ENCODE peak calls at places on chromosomes 2 and 18, in seven cellular contexts. U, K, B, T, I, A and S are unnamed samples. For H3K4me1, the result is how much of the 10 kb centered on the place peaks cover.

GRCh38 chr2:156537147-156537546 is 101.0 kb downstream of the GPD2 start:
- DNase-seq in U (no peak), K (no peak), B (no peak), T (peak), I (no peak), A (no peak), S (no peak)

GRCh38 chr2:194539436-194539835 is 1117.6 kb upstream of the SLC39A10 start:
- DNase-seq in U (no peak), K (no peak), B (no peak), T (no peak), I (no peak), A (no peak), S (no peak)

GRCh38 chr2:67625671-67626070 is 228.5 kb downstream of the ETAA1 start:
- DNase-seq in U (no peak), K (no peak), B (no peak), T (peak), I (no peak), A (no peak), S (no peak)

GRCh38 chr2:32688511-32688910 is 60.7 kb downstream of the TTC27 start:
- DNase-seq in U (no peak), K (no peak), B (no peak), T (peak), I (no peak), A (no peak), S (no peak)

GRCh38 chr2:207252979-207253640 is 87.4 kb upstream of the KLF7 start:
- DNase-seq in U (no peak), K (no peak), B (no peak), T (no peak), I (no peak), A (no peak), S (no peak)

GRCh38 chr2:144890828-144891227 is 370.9 kb upstream of the ZEB2 start:
- DNase-seq in U (no peak), K (no peak), B (no peak), T (peak), I (no peak), A (no peak), S (no peak)

GRCh38 chr2:8197101-8197500 is 484.8 kb upstream of the ID2 start:
- DNase-seq in U (no peak), K (no peak), B (no peak), T (peak), I (no peak), A (no peak), S (no peak)

GRCh38 chr2:102166189-102166845 is 20.5 kb upstream of the IL1RL2 start:
- DNase-seq in U (no peak), K (no peak), B (no peak), T (peak), I (no peak), A (peak), S (no peak)

GRCh38 chr2:69309336-69310048 is 77.5 kb downstream of the GFPT1 start:
- DNase-seq in U (no peak), K (peak), B (no peak), T (peak), I (no peak), A (peak), S (no peak)

GRCh38 chr2:60947056-60947455 is 65.7 kb downstream of the REL start:
- DNase-seq in U (no peak), K (no peak), B (no peak), T (no peak), I (no peak), A (no peak), S (no peak)

GRCh38 chr18:10410472-10411300 is 43.7 kb upstream of the APCDD1 start:
- DNase-seq in U (no peak), K (no peak), B (no peak), T (no peak), I (no peak), A (peak), S (no peak)

GRCh38 chr18:61443311-61443710 is 110.1 kb downstream of the CDH20 start:
- DNase-seq in U (no peak), K (no peak), B (no peak), T (no peak), I (no peak), A (no peak), S (no peak)

GRCh38 chr2:129611456-129611855 is 368.0 kb upstream of the RAB6C start:
- DNase-seq in U (no peak), K (no peak), B (no peak), T (no peak), I (no peak), A (no peak), S (no peak)

GRCh38 chr18:24810561-24810960 is 350.1 kb downstream of the HRH4 start:
- DNase-seq in U (no peak), K (no peak), B (no peak), T (no peak), I (no peak), A (no peak), S (no peak)

GRCh38 chr2:43041661-43042360 is 184.6 kb downstream of the ZFP36L2 start:
- DNase-seq in U (peak), K (no peak), B (peak), T (peak), I (peak), A (no peak), S (peak)

GRCh38 chr2:182858671-182859070 is 7.8 kb downstream of the FRZB start:
- DNase-seq in U (no peak), K (no peak), B (no peak), T (no peak), I (no peak), A (no peak), S (no peak)

GRCh38 chr2:50084086-50084843 is 930.0 kb upstream of the FSHR start:
- DNase-seq in U (peak), K (no peak), B (no peak), T (no peak), I (no peak), A (no peak), S (no peak)

GRCh38 chr2:190468814-190469569 is 60.8 kb downstream of the MFSD6 start:
- DNase-seq in U (peak), K (peak), B (no peak), T (peak), I (peak), A (peak), S (no peak)

GRCh38 chr2:40363631-40364030 is 88.3 kb downstream of the SLC8A1 start:
- DNase-seq in U (no peak), K (no peak), B (no peak), T (peak), I (no peak), A (no peak), S (no peak)

GRCh38 chr2:148042219-148042618 is 21.3 kb downstream of the MBD5 start:
- DNase-seq in U (no peak), K (no peak), B (no peak), T (no peak), I (no peak), A (no peak), S (no peak)

GRCh38 chr2:204670756-204671155 is 125.5 kb downstream of the PARD3B start:
- DNase-seq in U (no peak), K (no peak), B (no peak), T (no peak), I (no peak), A (no peak), S (no peak)

GRCh38 chr2:222779145-222779832 is 81.5 kb upstream of the ACSL3 start:
- DNase-seq in U (no peak), K (no peak), B (no peak), T (no peak), I (no peak), A (no peak), S (no peak)

GRCh38 chr18:293557-293956 is 25.7 kb upstream of the THOC1 start:
- DNase-seq in U (no peak), K (no peak), B (no peak), T (peak), I (no peak), A (no peak), S (no peak)

GRCh38 chr2:109376115-109376514 is 237.7 kb downstream of the SEPTIN10 start:
- DNase-seq in U (peak), K (no peak), B (peak), T (no peak), I (no peak), A (no peak), S (peak)

GRCh38 chr2:188978291-188979081 is 4.3 kb downstream of the COL3A1 start:
- DNase-seq in U (no peak), K (no peak), B (no peak), T (peak), I (no peak), A (no peak), S (no peak)

GRCh38 chr2:43303889-43304288 is 77.5 kb upstream of the ZFP36L2 start:
- DNase-seq in U (no peak), K (no peak), B (no peak), T (no peak), I (no peak), A (no peak), S (no peak)

DNA sequence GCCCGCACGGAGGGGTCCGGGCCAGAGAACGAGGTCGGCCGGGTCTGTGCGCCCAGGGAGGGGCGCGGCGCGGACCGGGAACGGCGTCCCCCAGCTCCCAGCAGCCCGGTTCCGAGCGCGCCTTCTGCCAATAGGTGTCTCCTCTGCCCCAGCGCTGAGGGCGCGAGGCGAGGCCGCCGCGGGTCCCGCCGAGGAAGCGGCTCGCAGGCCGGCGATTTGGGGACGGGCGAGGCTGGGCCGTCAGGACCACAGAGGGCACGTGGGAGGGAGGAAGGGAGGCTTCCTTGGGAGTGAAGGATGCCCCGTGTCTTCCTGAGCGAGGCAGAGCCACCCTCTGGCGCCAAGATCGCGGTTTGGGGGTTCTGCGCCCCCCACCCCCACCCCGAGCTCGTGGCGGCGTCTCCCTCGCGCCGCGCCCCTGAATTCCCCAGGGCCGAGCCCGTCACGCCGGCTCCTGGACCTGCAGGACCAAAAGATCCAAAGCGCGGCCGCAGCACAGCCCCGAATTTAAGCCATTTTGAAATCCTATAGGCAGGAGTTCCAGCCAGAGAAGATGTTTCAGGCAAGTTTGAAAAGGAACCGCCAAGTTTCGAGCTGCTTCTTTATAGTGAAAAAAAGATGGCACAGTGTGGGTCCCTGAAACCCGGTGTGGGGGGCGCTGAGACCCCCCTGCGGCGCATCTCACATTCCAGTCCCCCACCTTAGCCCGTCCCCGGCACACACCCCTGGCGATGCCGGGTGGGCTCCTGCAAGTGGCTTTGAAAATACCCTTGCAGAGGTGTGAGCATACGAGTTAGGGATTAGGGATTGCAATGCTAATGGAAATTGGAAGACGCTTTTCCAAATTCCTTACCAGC is 929 bp downstream of the NFATC1 start:
- DNase-seq in U (peak), K (peak), B (peak), T (peak), I (no peak), A (peak), S (peak)
- TF ChIP-seq CTCF in U (peak), K (peak), B (peak), T (no peak), I (no peak), A (no peak), S (no peak)

GRCh38 chr2:186887107-186888090 is 38.4 kb upstream of the ZSWIM2 start:
- DNase-seq in U (no peak), K (peak), B (no peak), T (peak), I (no peak), A (no peak), S (no peak)

GRCh38 chr2:186882511-186883071 is 33.6 kb upstream of the ZSWIM2 start:
- DNase-seq in U (no peak), K (no peak), B (no peak), T (no peak), I (no peak), A (no peak), S (no peak)

GRCh38 chr2:186881644-186882043 is 32.7 kb upstream of the ZSWIM2 start:
- DNase-seq in U (no peak), K (no peak), B (no peak), T (no peak), I (no peak), A (no peak), S (no peak)

GRCh38 chr2:186883666-186884065 is 34.7 kb upstream of the ZSWIM2 start:
- DNase-seq in U (no peak), K (no peak), B (no peak), T (peak), I (no peak), A (no peak), S (no peak)

DNA sequence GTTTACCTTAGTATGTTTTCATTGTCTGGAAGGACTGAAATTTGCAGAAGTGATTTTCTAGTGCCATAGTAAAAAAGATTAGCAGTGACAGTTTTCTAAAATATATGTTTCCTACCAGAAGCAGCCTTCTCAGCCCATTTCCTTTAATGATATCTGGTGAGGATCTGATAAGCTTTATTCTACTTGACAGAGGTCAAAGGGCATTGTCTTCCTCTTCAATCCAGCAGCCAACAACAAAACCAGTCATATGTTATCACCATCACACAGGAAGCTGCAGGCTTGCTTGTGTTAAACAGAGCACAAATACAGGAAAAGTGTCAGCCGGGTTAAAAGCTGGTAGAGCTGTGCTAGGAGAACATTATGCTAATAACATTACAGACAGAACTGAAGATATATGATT is 35.6 kb upstream of the ZSWIM2 start:
- DNase-seq in U (no peak), K (no peak), B (no peak), T (no peak), I (no peak), A (no peak), S (no peak)
- H3K27ac ChIP-seq in U (no peak), K (peak), B (no peak), T (no peak), I (no peak), A (no peak), S (no peak)

DNA sequence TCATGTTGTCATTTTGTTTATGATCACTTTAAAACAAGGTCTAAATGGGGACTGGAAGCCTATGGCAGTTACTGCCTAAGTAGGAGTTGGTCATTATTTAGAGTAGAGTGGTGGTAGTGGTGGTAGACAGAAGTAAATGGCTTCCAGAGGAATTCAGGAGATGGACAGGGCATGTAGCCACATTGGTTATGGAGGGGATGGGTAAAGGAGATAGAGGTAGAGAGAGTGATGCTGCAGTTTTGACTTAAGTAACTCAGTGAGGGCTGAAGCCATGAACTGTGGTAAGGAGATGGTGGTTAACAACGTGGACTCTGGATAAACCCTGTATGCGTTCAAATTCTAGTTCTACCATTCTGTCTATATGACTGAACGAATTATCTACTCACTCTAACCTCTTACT is 61.6 kb upstream of the NOSTRIN start:
- DNase-seq in U (no peak), K (no peak), B (no peak), T (no peak), I (no peak), A (no peak), S (no peak)
- H3K4me1 ChIP-seq in U (under half), K (half or more), B (under half), T (under half), I (under half), A (under half), S (under half)

DNA sequence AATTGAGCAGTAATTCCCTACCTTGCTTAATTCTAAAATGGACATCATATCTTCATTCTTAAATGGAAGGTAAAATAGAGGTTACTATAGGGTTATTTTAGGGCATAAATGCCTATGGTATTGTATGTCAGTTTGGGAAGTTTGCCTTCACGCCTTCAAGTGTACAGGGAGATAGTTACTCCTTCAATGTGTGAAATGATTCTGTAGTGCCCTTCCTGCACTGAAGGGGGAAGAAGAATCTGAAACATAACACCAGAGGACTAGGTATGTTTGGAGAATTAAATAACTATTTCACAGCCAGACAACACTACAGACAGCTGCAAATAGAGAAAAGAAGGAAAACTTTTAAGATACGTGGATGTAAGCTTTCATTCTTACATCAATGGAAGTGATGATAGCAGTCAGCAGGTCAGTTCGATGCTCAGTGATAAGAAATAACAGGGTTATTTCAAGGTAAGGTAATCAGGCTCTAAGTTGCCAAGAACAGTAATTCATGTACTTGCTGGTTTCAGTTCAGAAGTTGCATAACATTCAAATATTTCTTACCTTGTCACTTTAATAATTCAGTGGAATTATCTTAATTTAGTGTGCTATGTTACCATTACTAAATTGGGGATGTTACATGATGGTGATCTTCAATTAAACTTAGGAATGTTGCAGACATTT is 4.0 kb downstream of the PKP4 start:
- DNase-seq in U (no peak), K (no peak), B (no peak), T (no peak), I (no peak), A (no peak), S (no peak)
- TF ChIP-seq CTCF in U (no peak), K (peak), B (peak), T (no peak), I (no peak), A (no peak), S (peak)

DNA sequence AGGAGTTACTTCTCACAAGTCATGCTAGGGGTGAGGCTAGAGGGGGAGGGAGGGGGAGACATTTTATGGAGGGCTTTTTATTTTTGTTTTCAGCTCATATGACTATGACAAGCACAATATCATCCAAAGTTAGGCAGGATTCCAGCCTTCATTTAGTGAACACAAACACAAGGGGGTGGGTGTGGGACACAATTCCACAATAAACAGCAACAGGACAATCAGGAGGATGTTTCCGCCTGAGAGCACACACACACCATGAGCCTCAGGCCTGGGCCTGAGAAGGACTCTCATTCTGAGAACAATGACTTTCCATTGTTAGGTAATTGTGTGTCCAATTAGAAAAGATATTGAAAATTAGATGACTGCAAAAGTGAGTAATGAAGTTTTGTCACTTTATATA is 64.6 kb upstream of the PGAP1 start:
- DNase-seq in U (no peak), K (no peak), B (no peak), T (no peak), I (no peak), A (no peak), S (no peak)
- H3K27ac ChIP-seq in U (no peak), K (no peak), B (no peak), T (no peak), I (no peak), A (no peak), S (no peak)

GRCh38 chr2:198322275-198322674 is 517.9 kb downstream of the PLCL1 start:
- DNase-seq in U (no peak), K (no peak), B (no peak), T (no peak), I (no peak), A (no peak), S (no peak)

GRCh38 chr2:198326431-198326830 is 522.0 kb downstream of the PLCL1 start:
- DNase-seq in U (no peak), K (no peak), B (no peak), T (no peak), I (no peak), A (no peak), S (no peak)

GRCh38 chr2:198324071-198324470 is 519.7 kb downstream of the PLCL1 start:
- DNase-seq in U (no peak), K (no peak), B (no peak), T (no peak), I (no peak), A (no peak), S (no peak)

GRCh38 chr2:198327526-198327925 is 523.1 kb downstream of the PLCL1 start:
- DNase-seq in U (no peak), K (no peak), B (no peak), T (no peak), I (no peak), A (no peak), S (no peak)

GRCh38 chr2:198325359-198325758 is 521.0 kb downstream of the PLCL1 start:
- DNase-seq in U (no peak), K (no peak), B (no peak), T (no peak), I (no peak), A (no peak), S (no peak)
- H3K4me1 ChIP-seq in U (under half), K (under half), B (under half), T (under half), I (under half), A (under half), S (under half)

DNA sequence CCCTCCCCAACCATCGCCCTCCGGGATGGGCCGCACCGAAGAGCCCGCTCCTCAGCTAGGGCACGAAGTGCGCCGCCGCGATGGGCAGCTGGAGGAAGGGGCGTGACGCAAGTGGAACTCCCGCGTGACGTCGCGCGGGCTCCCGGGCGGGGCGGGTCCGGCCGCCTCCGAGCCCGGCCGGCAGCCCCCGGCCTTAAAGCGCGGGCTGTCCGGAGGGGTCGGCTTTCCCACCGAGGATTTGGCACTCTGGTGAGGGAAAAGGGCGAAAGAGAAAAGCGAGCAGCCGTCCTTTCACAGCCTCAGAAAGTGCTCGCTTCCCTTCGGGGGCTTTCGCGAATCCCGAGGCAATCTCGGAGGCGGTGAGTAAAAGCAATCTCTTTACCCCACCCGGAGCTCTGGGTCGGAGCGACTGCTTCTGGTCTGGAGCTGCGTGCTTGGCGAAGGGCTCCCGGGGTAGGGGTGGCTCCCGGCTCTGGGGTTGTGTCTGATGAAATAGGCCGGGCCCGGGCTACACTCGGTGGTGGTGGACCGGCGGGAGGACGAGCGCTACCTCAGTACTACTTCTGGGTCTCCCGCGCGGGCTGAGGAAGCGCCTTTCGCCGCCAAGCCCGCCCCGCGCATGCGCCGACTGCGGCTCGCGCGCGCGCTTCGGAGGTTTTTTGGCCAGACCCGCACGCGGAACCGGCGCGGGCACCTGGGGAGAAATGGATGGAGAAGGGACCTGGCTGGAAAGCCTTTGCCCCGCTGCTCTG is at the start of gene RBBP8:
- DNase-seq in U (peak), K (peak), B (peak), T (peak), I (peak), A (peak), S (peak)
- TF ChIP-seq CTCF in U (no peak), K (no peak), B (peak), T (no peak), I (no peak), A (no peak), S (no peak)